ENCODE peak calls at places on chromosomes 12 and 14, in ten cellular contexts. One of them, this sample, is unnamed. For H3K27me3, the result is how much of the 10 kb centered on the place peaks cover.

GRCh38 chr12:95440401-95440800 is 33.6 kb upstream of the METAP2 start:
- DNase-seq in Panc1: no peak
- DNase-seq in IMR-90: peak
- DNase-seq in Karpas-422: peak
- DNase-seq in dorsolateral prefrontal cortex: no peak
- DNase-seq in fibroblast of lung: peak
- DNase-seq in cardiac muscle cell: peak
- DNase-seq in mesenchymal stem cell: peak
- DNase-seq in A673: peak
- DNase-seq in kidney epithelial cell: no peak
- DNase-seq in this sample: no peak

GRCh38 chr14:68655021-68655811 is 137.7 kb downstream of the ZFP36L1 start:
- DNase-seq in mesenchymal stem cell: no peak
- DNase-seq in A673: no peak
- DNase-seq in Karpas-422: no peak
- DNase-seq in kidney epithelial cell: no peak
- DNase-seq in Panc1: no peak
- DNase-seq in IMR-90: peak
- DNase-seq in cardiac muscle cell: peak
- DNase-seq in fibroblast of lung: peak
- DNase-seq in dorsolateral prefrontal cortex: no peak
- DNase-seq in this sample: no peak

GRCh38 chr12:22821985-22822384 is 197.0 kb downstream of the ETNK1 start:
- DNase-seq in cardiac muscle cell: no peak
- DNase-seq in Karpas-422: no peak
- DNase-seq in IMR-90: no peak
- DNase-seq in dorsolateral prefrontal cortex: no peak
- DNase-seq in A673: no peak
- DNase-seq in Panc1: no peak
- DNase-seq in mesenchymal stem cell: peak
- DNase-seq in fibroblast of lung: no peak
- DNase-seq in kidney epithelial cell: peak
- DNase-seq in this sample: no peak

GRCh38 chr14:91108941-91109611 is 4.8 kb upstream of the DGLUCY start:
- DNase-seq in dorsolateral prefrontal cortex: no peak
- DNase-seq in cardiac muscle cell: no peak
- DNase-seq in kidney epithelial cell: no peak
- DNase-seq in fibroblast of lung: no peak
- DNase-seq in A673: peak
- DNase-seq in mesenchymal stem cell: no peak
- DNase-seq in Panc1: no peak
- DNase-seq in Karpas-422: no peak
- DNase-seq in IMR-90: no peak
- DNase-seq in this sample: no peak

GRCh38 chr12:76303989-76304460 is 44.2 kb downstream of the BBS10 start:
- DNase-seq in cardiac muscle cell: no peak
- DNase-seq in fibroblast of lung: no peak
- DNase-seq in Panc1: no peak
- DNase-seq in dorsolateral prefrontal cortex: no peak
- DNase-seq in IMR-90: peak
- DNase-seq in mesenchymal stem cell: no peak
- DNase-seq in kidney epithelial cell: no peak
- DNase-seq in Karpas-422: no peak
- DNase-seq in A673: no peak
- DNase-seq in this sample: no peak

GRCh38 chr12:65657635-65658034 is 166.6 kb upstream of the HMGA2 start:
- DNase-seq in Karpas-422: no peak
- DNase-seq in IMR-90: no peak
- DNase-seq in kidney epithelial cell: no peak
- DNase-seq in dorsolateral prefrontal cortex: no peak
- DNase-seq in cardiac muscle cell: no peak
- DNase-seq in mesenchymal stem cell: no peak
- DNase-seq in A673: no peak
- DNase-seq in fibroblast of lung: no peak
- DNase-seq in Panc1: no peak
- DNase-seq in this sample: no peak

GRCh38 chr12:54891717-54892478 is 37.6 kb downstream of the MUCL1 start:
- DNase-seq in kidney epithelial cell: no peak
- DNase-seq in A673: no peak
- DNase-seq in mesenchymal stem cell: peak
- DNase-seq in IMR-90: no peak
- DNase-seq in cardiac muscle cell: peak
- DNase-seq in dorsolateral prefrontal cortex: no peak
- DNase-seq in Panc1: peak
- DNase-seq in Karpas-422: no peak
- DNase-seq in fibroblast of lung: peak
- DNase-seq in this sample: no peak

GRCh38 chr14:51638071-51638944 is 13.4 kb upstream of the FRMD6 start:
- DNase-seq in mesenchymal stem cell: no peak
- DNase-seq in fibroblast of lung: no peak
- DNase-seq in dorsolateral prefrontal cortex: no peak
- DNase-seq in Panc1: no peak
- DNase-seq in kidney epithelial cell: no peak
- DNase-seq in IMR-90: no peak
- DNase-seq in Karpas-422: no peak
- DNase-seq in A673: peak
- DNase-seq in cardiac muscle cell: peak
- DNase-seq in this sample: no peak

GRCh38 chr14:99575043-99576023 is 28.7 kb downstream of the CCDC85C start:
- DNase-seq in Karpas-422: peak
- DNase-seq in kidney epithelial cell: peak
- DNase-seq in IMR-90: peak
- DNase-seq in mesenchymal stem cell: no peak
- DNase-seq in A673: peak
- DNase-seq in dorsolateral prefrontal cortex: no peak
- DNase-seq in cardiac muscle cell: no peak
- DNase-seq in Panc1: no peak
- DNase-seq in fibroblast of lung: no peak
- DNase-seq in this sample: no peak

GRCh38 chr14:72893636-72894322 is at the start of gene DPF3:
- DNase-seq in mesenchymal stem cell: peak
- DNase-seq in A673: peak
- DNase-seq in Panc1: peak
- DNase-seq in cardiac muscle cell: peak
- DNase-seq in Karpas-422: peak
- DNase-seq in fibroblast of lung: peak
- DNase-seq in dorsolateral prefrontal cortex: peak
- DNase-seq in kidney epithelial cell: peak
- DNase-seq in IMR-90: peak
- DNase-seq in this sample: peak
- H3K27me3 ChIP-seq in mesenchymal stem cell: under half
- H3K27me3 ChIP-seq in A673: under half
- H3K27me3 ChIP-seq in Panc1: under half
- H3K27me3 ChIP-seq in cardiac muscle cell: under half
- H3K27me3 ChIP-seq in Karpas-422: under half
- H3K27me3 ChIP-seq in fibroblast of lung: under half
- H3K27me3 ChIP-seq in dorsolateral prefrontal cortex: under half
- H3K27me3 ChIP-seq in kidney epithelial cell: under half
- H3K27me3 ChIP-seq in IMR-90: under half
- H3K27me3 ChIP-seq in this sample: under half

GRCh38 chr12:122862872-122863701 is 27.8 kb downstream of the HIP1R start:
- DNase-seq in dorsolateral prefrontal cortex: no peak
- DNase-seq in Panc1: no peak
- DNase-seq in A673: no peak
- DNase-seq in mesenchymal stem cell: no peak
- DNase-seq in cardiac muscle cell: no peak
- DNase-seq in IMR-90: no peak
- DNase-seq in fibroblast of lung: no peak
- DNase-seq in Karpas-422: peak
- DNase-seq in kidney epithelial cell: no peak
- DNase-seq in this sample: peak
- H3K4me3 ChIP-seq in dorsolateral prefrontal cortex: no peak
- H3K4me3 ChIP-seq in Panc1: no peak
- H3K4me3 ChIP-seq in A673: no peak
- H3K4me3 ChIP-seq in mesenchymal stem cell: no peak
- H3K4me3 ChIP-seq in cardiac muscle cell: no peak
- H3K4me3 ChIP-seq in IMR-90: no peak
- H3K4me3 ChIP-seq in fibroblast of lung: no peak
- H3K4me3 ChIP-seq in Karpas-422: no peak
- H3K4me3 ChIP-seq in kidney epithelial cell: no peak
- H3K4me3 ChIP-seq in this sample: no peak

DNA sequence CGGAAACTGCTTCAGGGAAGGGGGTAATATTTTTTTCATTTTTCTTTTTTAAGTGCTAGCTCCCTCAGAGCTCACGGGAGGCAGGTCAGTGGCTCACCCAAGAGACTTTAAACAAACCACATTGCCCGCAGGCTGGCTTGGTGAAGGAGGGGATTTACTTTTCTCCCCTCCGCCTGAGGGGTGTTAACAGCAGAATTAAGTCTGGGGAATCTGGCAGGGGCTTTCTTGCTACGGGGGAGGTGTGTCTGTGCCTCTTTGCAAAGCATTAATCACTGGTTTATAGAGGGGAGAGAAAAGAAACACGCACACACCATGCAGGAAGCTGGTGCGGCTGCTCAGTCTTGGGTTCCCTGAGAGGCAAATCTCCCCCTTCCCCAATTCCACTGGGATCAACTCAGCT is 26.2 kb upstream of the TBX3 start:
- DNase-seq in mesenchymal stem cell: no peak
- DNase-seq in cardiac muscle cell: no peak
- DNase-seq in A673: no peak
- DNase-seq in kidney epithelial cell: no peak
- DNase-seq in fibroblast of lung: no peak
- DNase-seq in Panc1: no peak
- DNase-seq in Karpas-422: no peak
- DNase-seq in dorsolateral prefrontal cortex: no peak
- DNase-seq in IMR-90: no peak
- DNase-seq in this sample: no peak
- H3K27me3 ChIP-seq in mesenchymal stem cell: under half
- H3K27me3 ChIP-seq in cardiac muscle cell: under half
- H3K27me3 ChIP-seq in A673: under half
- H3K27me3 ChIP-seq in kidney epithelial cell: under half
- H3K27me3 ChIP-seq in fibroblast of lung: under half
- H3K27me3 ChIP-seq in Panc1: under half
- H3K27me3 ChIP-seq in Karpas-422: under half
- H3K27me3 ChIP-seq in dorsolateral prefrontal cortex: under half
- H3K27me3 ChIP-seq in IMR-90: under half
- H3K27me3 ChIP-seq in this sample: under half

DNA sequence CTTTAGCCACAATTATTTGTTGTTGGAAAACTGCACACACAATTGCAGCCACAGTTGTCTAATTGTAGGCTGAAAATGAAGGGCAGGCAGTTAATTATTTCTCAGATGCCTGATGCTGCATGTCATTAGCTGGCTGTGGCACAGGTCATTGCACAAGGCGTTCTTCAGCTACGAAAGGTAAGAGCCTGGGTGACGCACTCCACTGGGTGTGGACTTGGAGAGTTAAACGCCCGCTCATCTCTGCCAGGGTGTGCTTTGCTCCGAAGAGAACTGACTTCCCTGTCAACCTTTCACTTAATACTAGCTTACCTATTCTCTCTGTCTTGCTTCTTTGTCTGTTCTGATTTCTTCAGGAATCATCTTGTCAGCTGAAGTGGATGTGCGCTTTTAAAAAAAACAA is 91.4 kb upstream of the CPM start:
- DNase-seq in kidney epithelial cell: peak
- DNase-seq in dorsolateral prefrontal cortex: no peak
- DNase-seq in IMR-90: no peak
- DNase-seq in fibroblast of lung: peak
- DNase-seq in cardiac muscle cell: no peak
- DNase-seq in Panc1: no peak
- DNase-seq in mesenchymal stem cell: no peak
- DNase-seq in Karpas-422: no peak
- DNase-seq in A673: no peak
- DNase-seq in this sample: no peak
- H3K4me3 ChIP-seq in kidney epithelial cell: no peak
- H3K4me3 ChIP-seq in dorsolateral prefrontal cortex: no peak
- H3K4me3 ChIP-seq in IMR-90: no peak
- H3K4me3 ChIP-seq in fibroblast of lung: no peak
- H3K4me3 ChIP-seq in cardiac muscle cell: no peak
- H3K4me3 ChIP-seq in Panc1: no peak
- H3K4me3 ChIP-seq in mesenchymal stem cell: peak
- H3K4me3 ChIP-seq in Karpas-422: no peak
- H3K4me3 ChIP-seq in A673: no peak
- H3K4me3 ChIP-seq in this sample: no peak

GRCh38 chr12:132325733-132326130 is 3.7 kb downstream of the GALNT9 start:
- DNase-seq in dorsolateral prefrontal cortex: no peak
- DNase-seq in A673: no peak
- DNase-seq in cardiac muscle cell: no peak
- DNase-seq in mesenchymal stem cell: no peak
- DNase-seq in IMR-90: no peak
- DNase-seq in Panc1: no peak
- DNase-seq in Karpas-422: no peak
- DNase-seq in kidney epithelial cell: no peak
- DNase-seq in fibroblast of lung: no peak
- DNase-seq in this sample: no peak

GRCh38 chr12:132323171-132324010 is 6.0 kb downstream of the GALNT9 start:
- DNase-seq in fibroblast of lung: no peak
- DNase-seq in A673: no peak
- DNase-seq in Karpas-422: no peak
- DNase-seq in cardiac muscle cell: peak
- DNase-seq in IMR-90: no peak
- DNase-seq in dorsolateral prefrontal cortex: peak
- DNase-seq in kidney epithelial cell: no peak
- DNase-seq in Panc1: no peak
- DNase-seq in mesenchymal stem cell: no peak
- DNase-seq in this sample: no peak

GRCh38 chr12:132324173-132324572 is 5.2 kb downstream of the GALNT9 start:
- DNase-seq in dorsolateral prefrontal cortex: peak
- DNase-seq in IMR-90: no peak
- DNase-seq in cardiac muscle cell: no peak
- DNase-seq in kidney epithelial cell: no peak
- DNase-seq in mesenchymal stem cell: no peak
- DNase-seq in fibroblast of lung: no peak
- DNase-seq in Panc1: no peak
- DNase-seq in Karpas-422: no peak
- DNase-seq in A673: no peak
- DNase-seq in this sample: no peak

GRCh38 chr12:132326646-132327045 is 2.7 kb downstream of the GALNT9 start:
- DNase-seq in IMR-90: no peak
- DNase-seq in cardiac muscle cell: no peak
- DNase-seq in Panc1: no peak
- DNase-seq in mesenchymal stem cell: no peak
- DNase-seq in fibroblast of lung: no peak
- DNase-seq in A673: no peak
- DNase-seq in dorsolateral prefrontal cortex: no peak
- DNase-seq in kidney epithelial cell: no peak
- DNase-seq in Karpas-422: no peak
- DNase-seq in this sample: no peak

DNA sequence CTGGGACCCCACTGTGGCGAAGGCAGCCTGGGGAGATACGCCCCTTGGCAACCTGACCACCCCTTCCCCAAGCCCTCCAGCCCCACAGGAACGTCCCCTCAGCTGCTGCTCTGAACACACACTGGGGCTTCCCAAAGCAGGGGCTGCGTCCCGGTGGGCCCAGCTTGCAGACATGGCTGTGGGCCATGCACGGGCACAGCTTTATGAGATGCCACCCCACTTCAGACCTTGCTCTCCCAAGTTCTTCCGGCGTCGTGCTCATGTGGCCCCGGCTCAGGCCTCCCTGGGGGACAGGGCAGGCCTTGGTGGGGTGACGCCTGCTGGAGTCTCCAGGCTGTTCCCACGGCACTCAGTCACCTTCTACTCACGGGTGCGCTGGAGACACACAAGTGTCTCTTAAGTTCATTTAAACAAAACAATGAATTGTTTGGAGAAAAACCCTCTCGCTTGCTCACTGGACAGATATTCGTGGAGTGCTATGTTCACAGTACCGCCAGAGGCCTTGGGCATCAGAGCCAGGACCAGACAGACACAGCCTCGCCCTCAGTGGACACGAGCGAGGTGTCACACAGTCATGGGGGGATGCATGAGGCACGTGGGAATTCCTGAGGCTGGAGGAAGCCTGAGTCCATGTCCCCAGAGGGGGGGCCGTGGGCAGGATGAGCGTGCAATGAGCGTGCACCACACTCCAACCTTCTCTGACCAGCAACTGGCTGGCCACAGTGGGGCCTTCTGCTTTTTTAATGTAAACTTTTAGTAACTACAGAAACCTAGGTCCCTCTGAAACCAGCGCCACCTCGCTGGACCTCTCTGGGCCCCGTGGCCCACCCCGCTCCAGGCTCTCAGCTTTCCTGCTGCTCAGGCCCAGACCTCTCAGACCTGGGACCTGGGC is 4.3 kb downstream of the GALNT9 start:
- DNase-seq in kidney epithelial cell: no peak
- DNase-seq in cardiac muscle cell: no peak
- DNase-seq in dorsolateral prefrontal cortex: no peak
- DNase-seq in mesenchymal stem cell: no peak
- DNase-seq in IMR-90: peak
- DNase-seq in A673: no peak
- DNase-seq in Karpas-422: no peak
- DNase-seq in Panc1: no peak
- DNase-seq in fibroblast of lung: no peak
- DNase-seq in this sample: no peak
- H3K27me3 ChIP-seq in kidney epithelial cell: half or more
- H3K27me3 ChIP-seq in cardiac muscle cell: under half
- H3K27me3 ChIP-seq in dorsolateral prefrontal cortex: under half
- H3K27me3 ChIP-seq in mesenchymal stem cell: under half
- H3K27me3 ChIP-seq in IMR-90: under half
- H3K27me3 ChIP-seq in A673: under half
- H3K27me3 ChIP-seq in Karpas-422: under half
- H3K27me3 ChIP-seq in Panc1: under half
- H3K27me3 ChIP-seq in fibroblast of lung: under half
- H3K27me3 ChIP-seq in this sample: under half